ENCODE peak calls at places on chromosomes 6 and 20, in six cellular contexts. F, S, P, M, X and W are unnamed samples.
A peak's percentile ranks its signal among the peaks of the same experiment; 100 is the strongest.

GRCh38 chr6:70166088-70166958 is 136.6 kb downstream of the COL9A1 start:
- DNase-seq in P (no peak), M (no peak), X (peak; percentile 77), F (peak; percentile 57), S (no peak), W (peak; percentile 61)

GRCh38 chr6:33000053-33000452 is 9.3 kb downstream of the HLA-DOA start:
- DNase-seq in S (no peak), P (no peak), M (no peak), X (peak; percentile 70), F (no peak), W (no peak)

GRCh38 chr20:38290829-38291581 is 13.0 kb upstream of the BPI start:
- DNase-seq in F (no peak), P (no peak), S (no peak), X (peak; percentile 77), M (no peak), W (peak; percentile 88)

GRCh38 chr20:64242797-64243475 is 12.6 kb upstream of the PCMTD2 start:
- DNase-seq in X (no peak), S (no peak), P (no peak), M (no peak), F (peak; percentile 1), W (no peak)

GRCh38 chr20:16624106-16624505 is 50.9 kb upstream of the KIF16B start:
- DNase-seq in P (no peak), S (no peak), X (no peak), F (no peak), M (no peak), W (no peak)

GRCh38 chr6:63923139-63923739 is 287.6 kb downstream of the PHF3 start:
- DNase-seq in S (no peak), F (no peak), X (peak; percentile 55), P (no peak), M (no peak), W (peak; percentile 60)

GRCh38 chr20:44909872-44910689 is at the start of gene PABPC1L:
- DNase-seq in P (peak; percentile 53), M (peak; percentile 13), X (peak; percentile 80), S (peak; percentile 28), F (peak; percentile 59), W (peak; percentile 86)

GRCh38 chr6:131362070-131362469 is 211.0 kb upstream of the ARG1 start:
- DNase-seq in P (no peak), M (no peak), F (no peak), S (no peak), X (no peak), W (no peak)

GRCh38 chr6:75532521-75532920 is 38.9 kb upstream of the FILIP1 start:
- DNase-seq in S (no peak), F (no peak), P (no peak), X (no peak), M (no peak), W (no peak)

GRCh38 chr20:25991051-25991755 is 294.6 kb upstream of the ZNF337 start:
- DNase-seq in S (no peak), M (no peak), X (no peak), F (no peak), P (no peak), W (no peak)

GRCh38 chr6:105112577-105112976 is 67.2 kb downstream of the POPDC3 start:
- DNase-seq in M (no peak), S (no peak), X (no peak), P (no peak), F (no peak), W (peak; percentile 6)

GRCh38 chr6:144416244-144416643 is 131.1 kb downstream of the UTRN start:
- DNase-seq in X (no peak), S (no peak), P (no peak), M (no peak), F (no peak), W (no peak)

GRCh38 chr6:166253277-166254229 is 54.6 kb downstream of the PRR18 start:
- DNase-seq in F (no peak), M (no peak), P (no peak), S (no peak), X (peak; percentile 80), W (peak; percentile 58)

GRCh38 chr6:111979633-111980032 is 74.3 kb upstream of the CCN6 start:
- DNase-seq in P (no peak), S (no peak), X (no peak), M (no peak), F (no peak), W (no peak)

GRCh38 chr6:30397697-30398096 is 52.7 kb downstream of the RPP21 start:
- DNase-seq in F (no peak), P (no peak), X (peak; percentile 27), S (no peak), M (no peak), W (no peak)

GRCh38 chr6:20946037-20946436 is 411.8 kb downstream of the CDKAL1 start:
- DNase-seq in P (no peak), S (no peak), X (no peak), M (peak; percentile 43), F (no peak), W (peak; percentile 38)

GRCh38 chr6:45415778-45416518 is 38.2 kb upstream of the SUPT3H start:
- DNase-seq in S (no peak), M (no peak), X (no peak), F (no peak), P (no peak), W (no peak)

GRCh38 chr6:148441454-148441911 is 98.8 kb downstream of the SASH1 start:
- DNase-seq in S (no peak), M (no peak), P (no peak), F (no peak), X (no peak), W (no peak)

GRCh38 chr6:9334979-9335378 is 899.6 kb upstream of the SLC35B3 start:
- DNase-seq in X (no peak), F (no peak), M (no peak), P (no peak), S (no peak), W (no peak)

GRCh38 chr20:17648782-17649730 is 33.0 kb downstream of the RRBP1 start:
- DNase-seq in F (no peak), P (no peak), M (peak; percentile 5), X (peak; percentile 62), S (peak; percentile 10), W (peak; percentile 16)

GRCh38 chr6:91637217-91637616 is 1050.3 kb upstream of the MAP3K7 start:
- DNase-seq in X (no peak), P (no peak), M (no peak), S (no peak), F (no peak), W (no peak)

GRCh38 chr20:63216849-63217471 is 1.0 kb upstream of the YTHDF1 start:
- DNase-seq in F (no peak), M (no peak), X (peak; percentile 35), S (no peak), P (no peak), W (no peak)

GRCh38 chr6:81761197-81761596 is 8.7 kb upstream of the TENT5A start:
- DNase-seq in X (no peak), S (no peak), F (no peak), P (no peak), M (no peak), W (no peak)
- H3K27ac ChIP-seq in X (no peak overlapping the region), S (no peak overlapping the region), F (no peak overlapping the region), P (no peak overlapping the region), M (no peak overlapping the region), W (no peak overlapping the region)

DNA sequence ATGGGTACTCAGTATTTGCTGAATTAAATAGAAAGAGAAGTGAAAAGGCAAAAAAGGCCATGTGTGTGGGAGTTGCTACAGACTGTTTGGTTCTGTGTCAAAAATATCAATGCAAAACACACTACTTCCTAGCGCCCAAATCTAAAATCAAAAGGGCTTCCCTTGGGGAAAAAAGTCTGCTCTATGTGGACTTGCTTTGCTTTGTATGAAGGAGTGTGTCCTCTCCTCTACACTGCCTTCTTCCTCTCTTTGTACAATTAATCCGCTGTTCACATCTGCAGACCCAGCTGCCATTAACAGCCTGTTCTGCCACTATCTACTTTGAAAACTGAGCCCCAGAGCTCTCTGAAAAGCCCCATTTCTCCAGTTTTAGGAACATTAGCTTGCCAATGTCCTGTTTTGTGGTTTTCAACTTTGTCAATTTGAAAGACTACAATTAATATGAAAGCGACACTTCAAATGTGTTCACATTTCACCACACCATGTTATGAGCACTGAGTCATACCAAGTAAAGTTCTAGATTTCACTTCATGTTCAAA is 102.9 kb downstream of the KIF13A start:
- DNase-seq in P (no peak), S (no peak), F (no peak), X (no peak), M (peak; percentile 80), W (no peak)
- H3K27ac ChIP-seq in P (no peak overlapping the region), S (no peak overlapping the region), F (no peak overlapping the region), X (no peak overlapping the region), M (peak overlapping the region; percentile 22), W (peak overlapping the region; percentile 24)

GRCh38 chr20:33890557-33890956 is 79.4 kb downstream of the CHMP4B start:
- DNase-seq in X (no peak), P (no peak), F (no peak), M (no peak), S (no peak), W (no peak)
- H3K27ac ChIP-seq in X (no peak overlapping the region), P (no peak overlapping the region), F (no peak overlapping the region), M (no peak overlapping the region), S (no peak overlapping the region), W (no peak overlapping the region)

GRCh38 chr20:43559588-43559987 is 761 bp downstream of the SGK2 start:
- DNase-seq in X (no peak), M (no peak), F (no peak), S (no peak), P (no peak), W (no peak)
- H3K27ac ChIP-seq in X (no peak overlapping the region), M (no peak overlapping the region), F (no peak overlapping the region), S (no peak overlapping the region), P (no peak overlapping the region), W (no peak overlapping the region)

GRCh38 chr6:137871299-137871698 is 4.2 kb downstream of the TNFAIP3 start:
- DNase-seq in P (no peak), F (no peak), X (no peak), S (no peak), M (no peak), W (no peak)

GRCh38 chr6:137872071-137872470 is 5.0 kb downstream of the TNFAIP3 start:
- DNase-seq in P (no peak), M (no peak), F (no peak), X (no peak), S (no peak), W (no peak)

GRCh38 chr6:137874204-137875001 is 7.3 kb downstream of the TNFAIP3 start:
- DNase-seq in X (no peak), F (no peak), M (no peak), P (no peak), S (no peak), W (no peak)

GRCh38 chr6:137875606-137876005 is 8.5 kb downstream of the TNFAIP3 start:
- DNase-seq in P (no peak), F (no peak), M (no peak), X (no peak), S (no peak), W (no peak)

DNA sequence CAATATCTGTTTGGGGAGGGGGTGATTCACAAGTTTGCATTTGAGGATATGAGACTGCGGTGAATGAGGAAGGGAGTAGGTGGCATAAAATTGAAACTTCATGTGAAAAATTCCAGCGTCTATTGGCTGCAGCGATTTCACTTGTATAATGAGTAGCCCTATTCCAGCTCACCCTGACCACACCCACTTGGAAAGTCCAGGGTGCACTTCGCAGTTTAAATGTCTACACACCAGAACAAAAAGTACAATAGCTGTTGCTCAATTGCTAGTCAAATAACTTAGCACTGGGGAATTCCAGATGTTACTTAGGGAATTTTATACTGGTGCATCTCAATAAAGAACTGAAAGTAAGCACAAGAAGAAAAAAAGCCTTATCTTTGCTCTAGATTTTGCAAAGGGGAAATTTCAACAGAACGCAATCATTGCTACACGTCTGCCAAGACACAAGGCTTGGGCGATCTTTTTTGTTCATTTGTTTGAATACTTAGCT is 6.3 kb downstream of the TNFAIP3 start:
- DNase-seq in F (peak; percentile 78), P (peak; percentile 66), S (peak; percentile 85), X (no peak), M (peak; percentile 95), W (no peak)
- H3K27ac ChIP-seq in F (peak overlapping the region; percentile 32), P (peak overlapping the region; percentile 99), S (peak overlapping the region; percentile 54), X (no peak overlapping the region), M (peak overlapping the region; percentile 88), W (no peak overlapping the region)